ENCODE peak calls at places on chromosomes 12 and 14, in four cellular contexts. X is CD8-positive, alpha-beta T cell; T is SK-N-SH; I is astrocyte. S is an unnamed sample.

GRCh38 chr12:121301876-121302275 is 5.4 kb upstream of the CAMKK2 start:
- DNase-seq in X (no peak), T (no peak), I (no peak), S (no peak)

GRCh38 chr12:14289596-14289995 is 75.9 kb upstream of the ATF7IP start:
- DNase-seq in X (no peak), T (no peak), I (no peak), S (no peak)

GRCh38 chr12:131827961-131828534 is at the start of gene MMP17:
- DNase-seq in X (peak; percentile 46), T (peak; percentile 90), I (peak; percentile 30), S (peak; percentile 79)

GRCh38 chr14:60094306-60094897 is 2.7 kb downstream of the PCNX4 start:
- DNase-seq in X (no peak), T (no peak), I (peak; percentile 84), S (no peak)

GRCh38 chr12:68805592-68806120 is 2.3 kb upstream of the MDM2 start:
- DNase-seq in X (no peak), T (no peak), I (peak; percentile 45), S (no peak)

GRCh38 chr12:58710896-58711295 is 209.4 kb downstream of the LRIG3 start:
- DNase-seq in X (no peak), T (no peak), I (no peak), S (no peak)

GRCh38 chr14:103629503-103630121 is 601 bp downstream of the KLC1 start:
- DNase-seq in X (peak; percentile 23), T (peak; percentile 87), I (no peak), S (peak; percentile 67)

GRCh38 chr12:106149096-106149784 is 10.5 kb upstream of the NUAK1 start:
- DNase-seq in X (no peak), T (no peak), I (no peak), S (no peak)

GRCh38 chr12:123892853-123893252 is 79.8 kb downstream of the CCDC92 start:
- DNase-seq in X (no peak), T (no peak), I (no peak), S (peak; percentile 22)

GRCh38 chr12:47725091-47725772 is at the start of gene ENDOU:
- DNase-seq in X (no peak), T (no peak), I (no peak), S (no peak)

GRCh38 chr12:55720894-55721444 is 776 bp downstream of the RDH5 start:
- DNase-seq in X (no peak), T (peak; percentile 73), I (peak; percentile 88), S (peak; percentile 90)

GRCh38 chr12:132881853-132882252 is 5.6 kb downstream of the CHFR start:
- DNase-seq in X (no peak), T (no peak), I (peak; percentile 10), S (no peak)

GRCh38 chr14:50542941-50543418 is 10.6 kb upstream of the MAP4K5 start:
- DNase-seq in X (peak; percentile 25), T (peak; percentile 51), I (peak; percentile 41), S (no peak)

GRCh38 chr12:131340616-131341210 is 370.2 kb upstream of the SFSWAP start:
- DNase-seq in X (no peak), T (no peak), I (no peak), S (no peak)

GRCh38 chr12:4819654-4820053 is 90.1 kb upstream of the KCNA1 start:
- DNase-seq in X (no peak), T (no peak), I (peak; percentile 22), S (no peak)

GRCh38 chr12:131085125-131085815 is 131.6 kb downstream of the ADGRD1 start:
- DNase-seq in X (no peak), T (no peak), I (no peak), S (peak; percentile 56)

GRCh38 chr12:54294914-54295566 is 5.8 kb downstream of the NFE2 start:
- DNase-seq in X (no peak), T (no peak), I (no peak), S (no peak)

GRCh38 chr12:124094733-124095132 is 121.7 kb downstream of the ZNF664 start:
- DNase-seq in X (no peak), T (no peak), I (no peak), S (no peak)

GRCh38 chr14:86641310-86641709 is 1111.4 kb downstream of the FLRT2 start:
- DNase-seq in X (no peak), T (no peak), I (no peak), S (no peak)

GRCh38 chr12:549476-550082 is 89.8 kb downstream of the B4GALNT3 start:
- DNase-seq in X (no peak), T (no peak), I (no peak), S (no peak)

GRCh38 chr14:96056509-96057422 is 17.6 kb downstream of the C14orf132 start:
- DNase-seq in X (no peak), T (peak; percentile 23), I (no peak), S (no peak)

GRCh38 chr12:11834104-11834812 is 184.8 kb downstream of the ETV6 start:
- DNase-seq in X (no peak), T (no peak), I (peak; percentile 40), S (no peak)

GRCh38 chr12:91777268-91777997 is 368.2 kb downstream of the BTG1 start:
- DNase-seq in X (no peak), T (no peak), I (peak; percentile 37), S (no peak)

GRCh38 chr12:8081921-8082577 is at the start of gene NECAP1:
- DNase-seq in X (peak; percentile 97), T (peak; percentile 80), I (peak; percentile 94), S (peak; percentile 98)

GRCh38 chr14:30763891-30764290 is 110.5 kb upstream of the COCH start:
- DNase-seq in X (no peak), T (no peak), I (no peak), S (no peak)

GRCh38 chr12:105228494-105228893 is 7.5 kb downstream of the APPL2 start:
- DNase-seq in X (no peak), T (no peak), I (peak; percentile 60), S (no peak)

GRCh38 chr12:116456683-116457082 is 102.5 kb upstream of the MAP1LC3B2 start:
- DNase-seq in X (no peak), T (no peak), I (no peak), S (peak; percentile 27)

GRCh38 chr14:56666294-56666693 is 86.7 kb downstream of the TMEM260 start:
- DNase-seq in X (no peak), T (no peak), I (no peak), S (no peak)
- TF ChIP-seq CTCF in X (no peak), T (no peak), I (no peak), S (no peak)

GRCh38 chr12:65566776-65567175 is 257.5 kb upstream of the HMGA2 start:
- DNase-seq in X (no peak), T (no peak), I (peak; percentile 54), S (no peak)
- H3K4me1 ChIP-seq in X (no peaks in the 10 kb centered on the region), T (no peaks in the 10 kb centered on the region), I (peaks cover 51% of the 10 kb centered on the region), S (no peaks in the 10 kb centered on the region)

GRCh38 chr12:1698638-1699214 is 7.9 kb downstream of the ADIPOR2 start:
- DNase-seq in X (no peak), T (no peak), I (no peak), S (no peak)
- TF ChIP-seq CTCF in X (no peak), T (no peak), I (no peak), S (peak; percentile 10)

GRCh38 chr14:51996148-51996746 is 6.9 kb downstream of the RTRAF start:
- DNase-seq in X (no peak), T (no peak), I (peak; percentile 7), S (no peak)

GRCh38 chr14:51993274-51993673 is 3.9 kb downstream of the RTRAF start:
- DNase-seq in X (no peak), T (no peak), I (no peak), S (no peak)

GRCh38 chr14:51989293-51990234 is at the start of gene RTRAF:
- DNase-seq in X (peak; percentile 93), T (peak; percentile 94), I (peak; percentile 88), S (peak; percentile 97)

DNA sequence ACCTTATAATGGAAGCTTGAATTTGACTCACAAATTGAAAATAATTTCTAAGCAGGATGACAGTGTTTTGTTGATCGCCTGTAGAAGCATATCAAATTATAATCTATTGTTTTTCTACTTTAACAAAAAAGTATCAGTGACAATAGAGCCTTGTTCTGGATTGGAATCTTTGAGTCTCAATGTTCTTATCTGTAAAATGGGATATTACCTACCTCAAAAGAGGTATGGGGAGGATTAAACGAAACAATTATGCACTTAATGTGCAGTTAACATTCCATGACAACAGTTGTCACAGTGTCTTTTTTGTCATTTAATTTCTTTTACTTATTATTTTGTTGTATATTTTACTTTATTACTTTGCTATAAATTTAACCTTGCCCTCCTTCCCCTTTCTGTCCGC is 1.1 kb downstream of the RTRAF start:
- DNase-seq in X (no peak), T (no peak), I (no peak), S (no peak)
- H3K4me1 ChIP-seq in X (peaks cover 15% of the 10 kb centered on the region), T (peaks cover 6% of the 10 kb centered on the region), I (peaks cover 14% of the 10 kb centered on the region), S (peaks cover 20% of the 10 kb centered on the region)

GRCh38 chr12:2752676-2753371 is 41.9 kb upstream of the FKBP4 start:
- DNase-seq in X (peak; percentile 80), T (peak; percentile 76), I (peak; percentile 25), S (peak; percentile 68)
- TF ChIP-seq CTCF in X (no peak), T (no peak), I (no peak), S (no peak)

DNA sequence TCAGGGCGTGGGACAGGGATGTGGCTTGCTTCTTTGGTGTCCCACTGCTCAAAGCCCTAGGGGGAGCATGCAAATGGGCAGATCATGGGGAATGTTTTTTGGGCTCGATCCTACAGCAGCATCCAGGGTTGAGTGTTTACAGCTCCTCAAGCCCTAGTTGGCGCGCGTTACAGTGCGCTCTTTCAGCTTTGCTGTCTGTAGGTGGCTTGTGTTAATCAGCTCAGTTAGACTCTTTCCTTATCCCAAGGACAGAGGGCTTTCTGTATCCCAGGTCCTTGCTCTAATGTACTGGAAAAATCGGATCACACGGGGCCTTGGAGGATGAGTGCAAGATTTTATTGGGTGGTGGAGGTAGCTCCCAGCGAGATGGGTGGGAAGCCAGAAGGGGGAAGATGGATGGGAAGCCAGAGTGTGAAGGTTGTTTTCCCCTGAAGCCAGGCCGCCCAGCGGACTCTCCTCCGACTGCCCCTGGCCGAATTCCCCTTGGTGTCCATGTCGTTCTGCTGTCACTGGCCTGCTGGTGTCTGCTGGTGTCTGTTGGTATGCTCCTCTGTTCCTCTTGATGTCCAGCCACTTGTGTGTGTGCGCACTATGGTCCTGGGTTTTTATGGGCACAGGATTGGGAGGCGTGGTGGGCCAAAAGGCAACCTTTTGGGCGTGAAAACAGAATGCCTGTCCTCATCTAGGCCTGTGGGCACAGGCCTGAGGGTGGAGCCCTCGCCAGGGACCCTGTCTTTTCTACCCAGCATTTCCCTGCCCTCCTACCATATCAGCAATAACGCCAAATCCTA is 10.7 kb upstream of the TXNRD1 start:
- DNase-seq in X (no peak), T (no peak), I (no peak), S (no peak)
- H3K4me1 ChIP-seq in X (no peaks in the 10 kb centered on the region), T (no peaks in the 10 kb centered on the region), I (no peaks in the 10 kb centered on the region), S (no peaks in the 10 kb centered on the region)

GRCh38 chr12:94140556-94140955 is 7.8 kb upstream of the PLXNC1 start:
- DNase-seq in X (peak; percentile 51), T (peak; percentile 58), I (no peak), S (no peak)
- TF ChIP-seq CTCF in X (peak; percentile 48), T (peak; percentile 45), I (no peak), S (no peak)

DNA sequence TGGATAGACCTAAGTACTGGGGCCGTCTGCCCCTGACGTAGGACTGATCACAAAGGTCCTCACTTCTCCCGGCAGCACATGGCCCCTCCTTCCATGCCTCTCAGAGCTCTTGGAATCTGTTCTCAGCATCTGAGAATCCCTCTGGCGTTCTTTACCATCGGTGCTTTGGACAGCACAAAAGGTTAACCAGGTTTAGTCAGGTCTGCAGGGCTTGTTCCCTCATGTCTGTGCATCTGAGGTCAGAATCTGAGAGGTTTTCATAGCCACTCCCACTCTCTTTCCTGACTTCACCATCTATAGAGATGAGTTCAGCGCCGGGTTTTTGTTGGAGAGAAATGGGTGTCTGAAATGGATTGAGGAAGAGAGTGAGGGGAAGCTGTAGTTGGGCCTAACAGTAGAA is 130.0 kb upstream of the ARHGAP5 start:
- DNase-seq in X (no peak), T (no peak), I (no peak), S (no peak)
- H3K4me1 ChIP-seq in X (peaks cover 12% of the 10 kb centered on the region), T (peaks cover 27% of the 10 kb centered on the region), I (peaks cover 15% of the 10 kb centered on the region), S (peaks cover 3% of the 10 kb centered on the region)